ENCODE peak calls at places on chromosomes 11 and 22, in seven cellular contexts. Y is pancreas, D is GM12865, P is AG09319, L is fibroblast of mammary gland, J is IMR-90, K is right lobe of liver. E is an unnamed sample.

GRCh38 chr11:126366064-126366822 is 10.8 kb downstream of the ST3GAL4 start:
- DNase-seq in Y (no peak), D (no peak), P (no peak), L (no peak), J (no peak), K (no peak), E (no peak)

GRCh38 chr22:37196539-37197450 is 8.7 kb upstream of the C1QTNF6 start:
- DNase-seq in Y (peak), D (no peak), P (peak), L (peak), J (peak), K (peak), E (no peak)

GRCh38 chr11:8671242-8671641 is 11.2 kb downstream of the TRIM66 start:
- DNase-seq in Y (peak), D (no peak), P (peak), L (peak), J (peak), K (no peak), E (no peak)

GRCh38 chr22:20420157-20420842 is 17.3 kb downstream of the SCARF2 start:
- DNase-seq in Y (no peak), D (no peak), P (no peak), L (no peak), J (no peak), K (no peak), E (no peak)

GRCh38 chr22:17430298-17430900 is 61.1 kb downstream of the CECR2 start:
- DNase-seq in Y (no peak), D (no peak), P (no peak), L (peak), J (no peak), K (no peak), E (no peak)

GRCh38 chr22:33985506-33985905 is 65.2 kb upstream of the LARGE1 start:
- DNase-seq in Y (no peak), D (peak), P (no peak), L (no peak), J (no peak), K (no peak), E (no peak)

GRCh38 chr11:11992813-11993212 is 15.6 kb downstream of the DKK3 start:
- DNase-seq in Y (no peak), D (no peak), P (no peak), L (no peak), J (no peak), K (no peak), E (no peak)

GRCh38 chr22:20761536-20761935 is 12.4 kb upstream of the SERPIND1 start:
- DNase-seq in Y (no peak), D (no peak), P (no peak), L (no peak), J (peak), K (no peak), E (no peak)

GRCh38 chr11:13486926-13487660 is 8.7 kb downstream of the PTH start:
- DNase-seq in Y (peak), D (peak), P (no peak), L (peak), J (no peak), K (peak), E (peak)

GRCh38 chr22:39941661-39942060 is 18.5 kb upstream of the TMA7B start:
- DNase-seq in Y (no peak), D (no peak), P (no peak), L (no peak), J (no peak), K (no peak), E (no peak)

GRCh38 chr11:14045417-14045816 is 82.9 kb downstream of the SPON1 start:
- DNase-seq in Y (no peak), D (no peak), P (no peak), L (no peak), J (no peak), K (no peak), E (no peak)

GRCh38 chr11:72807021-72807693 is 7.1 kb upstream of the ATG16L2 start:
- DNase-seq in Y (no peak), D (no peak), P (no peak), L (no peak), J (peak), K (no peak), E (no peak)

GRCh38 chr11:19393941-19394340 is 153.2 kb upstream of the E2F8 start:
- DNase-seq in Y (no peak), D (no peak), P (no peak), L (peak), J (peak), K (no peak), E (no peak)

GRCh38 chr22:29689872-29690213 is 30.0 kb upstream of the CABP7 start:
- DNase-seq in Y (peak), D (peak), P (no peak), L (peak), J (peak), K (peak), E (peak)

GRCh38 chr11:126495806-126496205 is 140.3 kb downstream of the ST3GAL4 start:
- DNase-seq in Y (no peak), D (no peak), P (no peak), L (no peak), J (no peak), K (no peak), E (no peak)

GRCh38 chr11:3745161-3745560 is 52.2 kb downstream of the NUP98 start:
- DNase-seq in Y (no peak), D (no peak), P (no peak), L (no peak), J (no peak), K (no peak), E (no peak)

GRCh38 chr11:73188301-73188700 is 29.8 kb upstream of the P2RY2 start:
- DNase-seq in Y (no peak), D (no peak), P (no peak), L (no peak), J (no peak), K (peak), E (no peak)

GRCh38 chr11:33802414-33802950 is 28.2 kb upstream of the FBXO3 start:
- DNase-seq in Y (peak), D (peak), P (peak), L (peak), J (peak), K (no peak), E (no peak)

GRCh38 chr11:114553642-114554041 is 6.0 kb downstream of the NXPE1 start:
- DNase-seq in Y (no peak), D (no peak), P (no peak), L (peak), J (peak), K (no peak), E (no peak)

GRCh38 chr22:36544107-36544620 is 15.2 kb upstream of the EIF3D start:
- DNase-seq in Y (no peak), D (no peak), P (no peak), L (peak), J (peak), K (no peak), E (no peak)

GRCh38 chr11:71268706-71269321 is 16.4 kb upstream of the SHANK2 start:
- DNase-seq in Y (peak), D (no peak), P (no peak), L (no peak), J (no peak), K (peak), E (no peak)

GRCh38 chr22:33853200-33854097 is 66.8 kb downstream of the LARGE1 start:
- DNase-seq in Y (peak), D (peak), P (peak), L (peak), J (peak), K (peak), E (peak)

GRCh38 chr11:73478737-73479347 is 102.6 kb downstream of the RELT start:
- DNase-seq in Y (no peak), D (peak), P (no peak), L (peak), J (peak), K (no peak), E (no peak)

GRCh38 chr11:24496371-24496727 is 504 bp upstream of the LUZP2 start:
- DNase-seq in Y (no peak), D (no peak), P (no peak), L (no peak), J (peak), K (no peak), E (no peak)

GRCh38 chr22:19740586-19740985 is 17.2 kb downstream of the GP1BB start:
- DNase-seq in Y (no peak), D (no peak), P (no peak), L (no peak), J (no peak), K (no peak), E (no peak)

GRCh38 chr11:69801513-69802335 is 17.5 kb downstream of the FGF3 start:
- DNase-seq in Y (no peak), D (peak), P (no peak), L (no peak), J (no peak), K (no peak), E (peak)

GRCh38 chr22:37229012-37229804 is 14.9 kb downstream of the RAC2 start:
- DNase-seq in Y (no peak), D (peak), P (peak), L (peak), J (peak), K (no peak), E (no peak)

GRCh38 chr11:75492181-75492820 is 33.4 kb downstream of the GDPD5 start:
- DNase-seq in Y (no peak), D (peak), P (no peak), L (no peak), J (peak), K (no peak), E (peak)

GRCh38 chr22:30196867-30197336 is 49.7 kb downstream of the LIF start:
- DNase-seq in Y (no peak), D (no peak), P (no peak), L (no peak), J (no peak), K (no peak), E (no peak)

DNA sequence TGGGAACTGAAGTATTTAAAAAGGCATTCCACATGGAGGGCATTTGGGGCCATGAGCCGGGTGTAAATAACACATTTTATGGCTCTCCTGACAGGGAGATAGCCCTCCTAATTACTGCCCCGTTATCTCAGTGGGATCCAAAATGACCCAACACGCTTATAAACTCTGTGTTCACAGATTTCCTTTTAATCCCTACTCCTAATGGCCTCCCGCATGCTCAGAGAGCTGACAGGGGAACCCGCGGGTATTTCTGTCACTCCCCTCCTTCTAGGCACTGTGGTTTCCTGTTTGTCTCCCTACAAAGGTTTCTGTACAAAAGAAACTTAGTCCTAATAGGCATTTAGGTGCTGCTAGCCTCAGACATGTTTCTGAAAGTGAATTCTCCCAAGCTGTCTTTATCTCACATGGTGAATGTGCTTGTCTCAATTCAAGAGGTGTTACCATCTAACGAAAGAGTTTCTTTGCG is 202.8 kb upstream of the SEZ6L start:
- DNase-seq in Y (no peak), D (peak), P (no peak), L (no peak), J (no peak), K (no peak), E (no peak)
- TF ChIP-seq CTCF in Y (no peak), D (no peak), P (no peak), L (no peak), J (no peak), K (no peak), E (no peak)

DNA sequence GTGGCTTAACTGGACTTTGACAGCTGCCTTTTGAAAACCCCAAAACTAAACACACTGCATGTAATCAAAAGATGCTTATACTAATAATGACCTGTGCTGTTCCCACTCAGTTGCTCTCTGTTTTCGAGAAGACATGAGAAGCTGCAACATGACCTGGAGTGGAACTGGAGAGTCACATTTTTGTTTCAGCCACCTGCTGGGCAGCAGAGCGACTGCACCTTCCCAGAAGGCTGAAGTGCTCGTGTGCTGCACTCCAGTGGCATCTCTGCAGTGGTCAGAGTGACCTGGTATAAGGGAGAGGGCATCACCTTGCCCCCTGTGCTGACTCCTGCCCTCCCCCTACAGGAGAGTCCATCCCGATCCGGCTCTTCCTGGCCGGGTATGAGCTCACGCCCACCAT is 8.6 kb downstream of the THYN1 start:
- DNase-seq in Y (no peak), D (peak), P (no peak), L (peak), J (peak), K (no peak), E (peak)
- TF ChIP-seq CTCF in Y (no peak), D (peak), P (peak), L (peak), J (peak), K (peak), E (peak)

DNA sequence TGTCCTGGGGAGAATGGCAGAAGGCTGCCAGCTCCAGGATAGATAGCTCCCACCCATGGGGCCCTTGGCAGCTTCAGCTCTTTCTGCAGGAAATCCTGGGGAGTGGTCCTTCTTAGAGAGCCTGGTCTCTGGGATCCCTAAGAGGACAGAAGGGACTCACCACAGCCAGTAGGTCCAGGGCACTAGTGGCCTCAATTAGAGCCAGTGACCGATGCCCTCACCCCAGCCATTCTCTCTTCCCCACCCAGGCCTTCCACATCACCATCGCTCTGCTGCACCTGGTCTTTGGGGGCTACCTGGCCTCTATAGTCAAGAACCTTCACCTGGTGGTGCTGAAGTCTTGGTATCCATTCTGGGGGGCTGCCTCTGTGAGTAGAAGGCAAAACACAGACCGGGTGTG is 5.6 kb downstream of the MS4A10 start:
- DNase-seq in Y (no peak), D (no peak), P (no peak), L (no peak), J (no peak), K (no peak), E (no peak)
- TF ChIP-seq CTCF in Y (no peak), D (no peak), P (no peak), L (no peak), J (no peak), K (no peak), E (no peak)

DNA sequence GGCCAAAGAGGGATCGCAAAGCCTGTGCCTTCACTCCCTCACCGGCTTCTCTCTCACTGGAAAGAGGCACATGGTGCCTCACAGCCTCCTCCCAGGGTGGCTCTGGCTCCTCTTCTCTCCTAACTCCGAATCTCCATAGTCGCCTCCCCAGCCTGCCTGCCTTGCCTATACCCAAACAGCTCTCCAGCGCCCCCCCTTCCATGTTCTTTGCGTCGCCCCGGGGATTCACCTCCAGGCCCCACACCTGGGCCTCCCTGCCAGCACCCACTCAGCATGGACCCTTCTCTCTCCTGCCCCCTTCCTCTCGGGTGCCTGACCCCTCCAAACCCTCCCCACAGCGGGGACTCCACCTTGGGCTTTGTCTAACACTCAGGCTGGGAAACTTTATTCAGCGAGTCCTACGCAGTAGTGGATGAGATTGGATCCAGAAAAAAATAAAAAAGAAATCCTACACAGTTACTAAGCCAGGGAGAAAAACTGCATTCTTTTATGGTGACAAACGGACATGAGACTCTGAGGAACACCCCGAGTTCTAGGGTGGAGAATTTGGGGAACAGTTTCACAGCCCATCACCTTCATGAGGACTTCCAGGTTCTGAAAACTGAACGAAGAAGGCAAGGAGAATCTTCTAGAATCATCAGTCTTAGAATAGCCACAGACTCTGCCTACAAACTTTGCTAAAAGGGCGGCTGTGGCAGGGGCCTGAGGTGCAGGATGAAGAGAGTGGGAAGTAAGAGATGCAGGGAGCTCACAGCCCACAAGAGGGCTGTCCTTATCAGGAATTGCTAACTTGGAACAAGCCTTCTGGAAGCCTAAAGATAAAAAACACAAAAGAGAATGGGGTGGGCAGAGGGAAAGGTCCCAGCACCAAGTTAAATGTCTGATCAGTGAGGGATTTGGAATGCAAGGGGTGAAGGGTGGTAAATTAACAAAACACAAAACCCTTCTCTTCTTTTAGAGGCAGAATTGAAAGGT is 5.3 kb downstream of the PPM1F start:
- DNase-seq in Y (no peak), D (no peak), P (no peak), L (peak), J (peak), K (no peak), E (no peak)
- TF ChIP-seq CTCF in Y (no peak), D (no peak), P (peak), L (peak), J (peak), K (peak), E (peak)

GRCh38 chr11:44725016-44725651 is 1.6 kb upstream of the TSPAN18 start:
- DNase-seq in Y (no peak), D (no peak), P (no peak), L (no peak), J (no peak), K (no peak), E (no peak)
- TF ChIP-seq CTCF in Y (no peak), D (no peak), P (no peak), L (no peak), J (no peak), K (no peak), E (no peak)

DNA sequence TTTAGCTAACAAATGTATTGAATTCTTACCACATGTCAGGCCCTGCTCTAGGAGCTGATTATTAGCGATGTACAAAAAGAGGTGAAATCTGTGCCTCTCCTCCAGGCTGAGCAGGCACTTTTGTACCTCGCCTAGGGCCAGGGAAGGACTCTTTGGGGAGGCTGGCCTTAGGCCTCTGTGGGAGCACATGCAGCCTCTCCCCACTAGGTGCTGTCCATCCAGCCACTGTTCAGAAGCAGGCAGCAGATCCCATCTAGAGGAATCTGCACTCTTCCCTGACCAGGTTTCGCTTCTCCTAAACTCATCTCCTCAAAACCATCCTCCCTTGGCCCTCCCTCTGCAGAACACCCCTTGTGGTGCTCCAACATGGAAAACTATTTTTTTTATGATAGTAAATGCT is 51.9 kb upstream of the WT1 start:
- DNase-seq in Y (no peak), D (peak), P (no peak), L (no peak), J (no peak), K (no peak), E (no peak)
- TF ChIP-seq CTCF in Y (no peak), D (peak), P (no peak), L (no peak), J (no peak), K (no peak), E (no peak)

E was measured in GM13977.